ENCODE peak calls at places on chromosomes 11 and 22, in seven cellular contexts. T is nucleus accumbens; Z is stimulated activated CD8-positive, alpha-beta memory T cell treated with anti-CD3 and anti-CD28 coated beads, Interleukin-7, amount 100 ng/mL, for 1 hour; P is osteocyte; H is NCI-H2107; X is spleen; G is RWPE1. I is an unnamed sample.
A peak's percentile ranks its signal among the peaks of the same experiment; 100 is the strongest.

GRCh38 chr11:61785837-61786402 is 6.5 kb downstream of the TMEM258 start:
- DNase-seq in T (no peak), Z (no peak), P (no peak), H (no peak), X (peak; percentile 68), G (no peak), I (no peak)

GRCh38 chr11:69357458-69358397 is 63.8 kb downstream of the MYEOV start:
- DNase-seq in T (no peak), Z (no peak), P (peak; percentile 60), H (no peak), X (no peak), G (no peak), I (peak; percentile 87)

GRCh38 chr11:74371269-74372039 is 26.8 kb downstream of the PGM2L1 start:
- DNase-seq in T (no peak), Z (no peak), P (no peak), H (no peak), X (no peak), G (peak; percentile 38), I (no peak)

GRCh38 chr11:122754553-122755322 is 83.6 kb upstream of the CRTAM start:
- DNase-seq in T (no peak), Z (no peak), P (no peak), H (no peak), X (no peak), G (no peak), I (no peak)

GRCh38 chr11:969651-970205 is 44.1 kb downstream of the AP2A2 start:
- DNase-seq in T (no peak), Z (no peak), P (no peak), H (no peak), X (no peak), G (no peak), I (no peak)

GRCh38 chr22:27714076-27714475 is 87.5 kb downstream of the MN1 start:
- DNase-seq in T (no peak), Z (no peak), P (no peak), H (no peak), X (no peak), G (no peak), I (no peak)

GRCh38 chr11:64400667-64401066 is 41.7 kb downstream of the RPS6KA4 start:
- DNase-seq in T (no peak), Z (no peak), P (no peak), H (no peak), X (no peak), G (no peak), I (no peak)

GRCh38 chr22:24265734-24266133 is 4.9 kb upstream of the SPECC1L start:
- DNase-seq in T (no peak), Z (no peak), P (no peak), H (no peak), X (no peak), G (no peak), I (peak; percentile 24)

GRCh38 chr11:92224394-92225205 is at the start of gene FAT3:
- DNase-seq in T (no peak), Z (no peak), P (peak; percentile 87), H (no peak), X (no peak), G (peak; percentile 30), I (no peak)

GRCh38 chr22:46165975-46166374 is 15.6 kb downstream of the PPARA start:
- DNase-seq in T (no peak), Z (no peak), P (no peak), H (no peak), X (no peak), G (peak; percentile 13), I (no peak)

GRCh38 chr11:128226106-128226716 is 361.1 kb downstream of the ETS1 start:
- DNase-seq in T (no peak), Z (no peak), P (no peak), H (no peak), X (no peak), G (no peak), I (no peak)

GRCh38 chr11:12161137-12161536 is 50.7 kb downstream of the MICAL2 start:
- DNase-seq in T (no peak), Z (no peak), P (no peak), H (no peak), X (peak; percentile 25), G (no peak), I (no peak)

GRCh38 chr11:69040581-69041260 is 8.0 kb upstream of the TPCN2 start:
- DNase-seq in T (no peak), Z (no peak), P (no peak), H (no peak), X (no peak), G (no peak), I (no peak)

GRCh38 chr11:95137299-95137698 is 47.7 kb downstream of the ENDOD1 start:
- DNase-seq in T (no peak), Z (no peak), P (no peak), H (no peak), X (no peak), G (no peak), I (no peak)

GRCh38 chr11:72233773-72234513 is 9.4 kb downstream of the INPPL1 start:
- DNase-seq in T (no peak), Z (no peak), P (peak; percentile 59), H (no peak), X (peak; percentile 53), G (no peak), I (no peak)

GRCh38 chr11:119758291-119758690 is 29.3 kb upstream of the NECTIN1 start:
- DNase-seq in T (no peak), Z (no peak), P (no peak), H (no peak), X (peak; percentile 12), G (no peak), I (no peak)